ENCODE peak calls at places on chromosomes 12 and 14, in four cellular contexts. V, N, L and C are unnamed samples.

GRCh38 chr14:36070056-36071043 is 106.2 kb downstream of the PTCSC3 start:
- DNase-seq in L (peak; percentile 57), V (no peak), N (peak; percentile 40), C (peak; percentile 78)

GRCh38 chr14:94532462-94532861 is 23.2 kb upstream of the SERPINA12 start:
- DNase-seq in V (no peak), L (no peak), N (no peak), C (no peak)

GRCh38 chr12:43069768-43070221 is 480.2 kb upstream of the PRICKLE1 start:
- DNase-seq in V (no peak), L (no peak), N (peak; percentile 34), C (peak; percentile 55)

GRCh38 chr14:47040490-47040889 is 388.9 kb upstream of the RPL10L start:
- DNase-seq in V (no peak), N (no peak), L (no peak), C (peak; percentile 42)

GRCh38 chr12:1517007-1517406 is 77.4 kb downstream of the FBXL14 start:
- DNase-seq in V (no peak), L (peak; percentile 75), N (no peak), C (peak; percentile 49)

GRCh38 chr14:63996575-63997220 is 143.9 kb downstream of the SYNE2 start:
- DNase-seq in N (no peak), V (no peak), L (no peak), C (no peak)

GRCh38 chr14:64756712-64757111 is 52.5 kb downstream of the PLEKHG3 start:
- DNase-seq in L (no peak), V (peak; percentile 29), N (no peak), C (no peak)

GRCh38 chr14:104444159-104445030 is 135.2 kb upstream of the C14orf180 start:
- DNase-seq in N (no peak), L (no peak), V (no peak), C (no peak)

GRCh38 chr14:54487771-54488170 is 1.0 kb downstream of the GMFB start:
- DNase-seq in N (no peak), V (no peak), L (no peak), C (no peak)

GRCh38 chr14:49314756-49315155 is 271.4 kb downstream of the RPS29 start:
- DNase-seq in L (no peak), N (no peak), V (no peak), C (no peak)

GRCh38 chr14:61894452-61895077 is 132.3 kb downstream of the SNAPC1 start:
- DNase-seq in L (peak; percentile 80), N (peak; percentile 38), V (no peak), C (peak; percentile 79)

GRCh38 chr12:40212566-40212965 is 12.2 kb upstream of the LRRK2 start:
- DNase-seq in N (no peak), L (peak; percentile 54), V (no peak), C (no peak)

GRCh38 chr12:46908236-46908935 is 82.6 kb upstream of the SLC38A4 start:
- DNase-seq in L (no peak), N (no peak), V (no peak), C (no peak)

GRCh38 chr14:70359076-70359424 is 433 bp downstream of the COX16 start:
- DNase-seq in L (no peak), N (no peak), V (no peak), C (no peak)

GRCh38 chr12:103249614-103250013 is 246.2 kb downstream of the C12orf42 start:
- DNase-seq in N (no peak), L (no peak), V (no peak), C (no peak)

GRCh38 chr12:119686355-119686754 is 18.4 kb downstream of the PRKAB1 start:
- DNase-seq in V (no peak), N (no peak), L (no peak), C (no peak)

GRCh38 chr14:76007852-76008251 is 22.3 kb downstream of the IFT43 start:
- DNase-seq in V (no peak), L (no peak), N (no peak), C (no peak)

GRCh38 chr12:113392988-113393579 is 10.6 kb downstream of the SDS start:
- DNase-seq in N (no peak), V (no peak), L (no peak), C (peak; percentile 90)

GRCh38 chr12:123502163-123502562 is 31.4 kb downstream of the RILPL1 start:
- DNase-seq in N (no peak), L (no peak), V (no peak), C (no peak)

GRCh38 chr12:503111-503761 is 43.5 kb downstream of the B4GALNT3 start:
- DNase-seq in N (no peak), V (peak; percentile 85), L (no peak), C (no peak)

GRCh38 chr12:62686938-62687337 is 220.3 kb downstream of the MON2 start:
- DNase-seq in L (no peak), V (no peak), N (no peak), C (no peak)

GRCh38 chr14:94374749-94375148 is 13.7 kb downstream of the SERPINA1 start:
- DNase-seq in V (no peak), L (no peak), N (no peak), C (no peak)

GRCh38 chr14:89212386-89213235 is 204.4 kb downstream of the FOXN3 start:
- DNase-seq in V (no peak), L (no peak), N (no peak), C (peak; percentile 65)

GRCh38 chr12:78584695-78585094 is 279.9 kb upstream of the SYT1 start:
- DNase-seq in L (peak; percentile 43), N (no peak), V (no peak), C (peak; percentile 38)

GRCh38 chr12:90910958-90911357 is 44.0 kb downstream of the CCER1 start:
- DNase-seq in L (no peak), V (no peak), N (no peak), C (no peak)

GRCh38 chr12:78418919-78419318 is 445.7 kb upstream of the SYT1 start:
- DNase-seq in N (no peak), L (peak; percentile 90), V (no peak), C (no peak)

GRCh38 chr12:25979059-25979458 is 20.6 kb downstream of the RASSF8 start:
- DNase-seq in N (no peak), V (no peak), L (no peak), C (no peak)

GRCh38 chr14:103830511-103831270 is 16.7 kb downstream of the PPP1R13B start:
- DNase-seq in V (no peak), N (no peak), L (no peak), C (no peak)

GRCh38 chr14:70392676-70393075 is 24.2 kb downstream of the SYNJ2BP start:
- DNase-seq in L (no peak), V (no peak), N (no peak), C (no peak)

GRCh38 chr14:92511472-92512247 is 1.9 kb upstream of the RIN3 start:
- DNase-seq in L (no peak), N (no peak), V (no peak), C (no peak)

GRCh38 chr14:52738409-52738808 is 8.4 kb downstream of the STYX start:
- DNase-seq in V (no peak), L (no peak), N (no peak), C (no peak)

GRCh38 chr14:90397401-90398314 is 829 bp downstream of the CALM1 start:
- DNase-seq in V (peak; percentile 86), N (peak; percentile 86), L (peak; percentile 75), C (peak; percentile 79)

GRCh38 chr12:124359671-124360581 is 65.0 kb downstream of the RFLNA start:
- DNase-seq in L (no peak), N (peak; percentile 92), V (peak; percentile 83), C (peak; percentile 89)

GRCh38 chr12:52206309-52207040 is 14.7 kb upstream of the KRT80 start:
- DNase-seq in L (no peak), N (no peak), V (peak; percentile 25), C (peak; percentile 7)

GRCh38 chr12:77847665-77848431 is 17.2 kb downstream of the NAV3 start:
- DNase-seq in L (peak; percentile 85), N (no peak), V (no peak), C (no peak)

GRCh38 chr12:16063728-16064127 is 152.6 kb downstream of the DERA start:
- DNase-seq in N (no peak), V (no peak), L (no peak), C (no peak)

GRCh38 chr14:20494935-20495766 is 10.2 kb upstream of the RNASE10 start:
- DNase-seq in N (no peak), V (no peak), L (no peak), C (no peak)
- H3K4me1 ChIP-seq in N (no peaks in the 10 kb centered on the region), V (no peaks in the 10 kb centered on the region), L (no peaks in the 10 kb centered on the region), C (no peaks in the 10 kb centered on the region)

DNA sequence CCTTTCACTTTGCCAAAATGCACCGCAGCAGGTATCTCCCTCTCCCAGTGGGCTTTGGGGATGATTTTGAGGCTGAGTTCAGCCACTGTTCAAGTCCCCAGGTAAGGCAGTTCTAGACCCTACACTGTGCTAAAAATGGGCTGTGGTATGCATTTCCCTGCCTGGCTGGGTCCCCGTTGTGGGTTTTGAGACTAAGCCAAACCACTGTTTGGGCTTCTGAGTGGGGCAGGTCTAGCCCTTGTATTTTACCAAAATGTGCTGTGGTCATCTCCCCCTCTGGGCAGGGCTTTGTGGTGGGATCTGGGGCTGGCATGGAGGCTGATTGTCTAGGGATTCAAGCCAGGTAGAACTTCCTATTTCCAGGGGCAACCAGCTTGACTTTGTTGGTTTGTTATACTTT is 13.6 kb upstream of the OR4Q3 start:
- DNase-seq in N (no peak), V (no peak), L (no peak), C (no peak)
- H3K9me3 ChIP-seq in N (no peaks in the 10 kb centered on the region), V (peaks cover 76% of the 10 kb centered on the region), L (peaks cover 27% of the 10 kb centered on the region), C (no peaks in the 10 kb centered on the region)

GRCh38 chr12:53220857-53221202 is 11.2 kb downstream of the RARG start:
- DNase-seq in V (peak; percentile 95), N (peak; percentile 91), L (peak; percentile 90), C (peak; percentile 92)
- H3K4me1 ChIP-seq in V (peaks cover 66% of the 10 kb centered on the region), N (peaks cover 37% of the 10 kb centered on the region), L (peaks cover 72% of the 10 kb centered on the region), C (peaks cover 15% of the 10 kb centered on the region)

DNA sequence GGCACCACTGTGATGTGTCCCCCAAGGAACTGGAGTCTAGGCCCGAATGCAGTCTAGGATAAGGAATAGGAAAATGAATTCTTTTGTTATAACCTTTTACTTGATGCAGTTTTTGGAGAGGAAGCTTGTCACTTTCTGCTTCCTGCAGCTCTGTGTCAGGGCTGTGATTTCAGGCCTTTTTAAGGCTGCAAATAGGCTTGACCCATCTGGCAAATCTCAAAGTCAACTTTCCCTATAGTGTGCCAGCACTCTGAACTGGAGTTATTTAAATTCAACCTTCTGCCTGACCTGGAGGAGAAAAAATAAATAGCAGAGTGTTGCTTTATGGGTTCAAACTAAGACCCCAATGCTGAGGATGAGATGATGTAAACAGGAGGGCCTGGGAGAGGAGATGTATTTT is 51.8 kb upstream of the CEP83 start:
- DNase-seq in V (no peak), N (no peak), L (no peak), C (no peak)
- H3K9me3 ChIP-seq in V (no peaks in the 10 kb centered on the region), N (no peaks in the 10 kb centered on the region), L (no peaks in the 10 kb centered on the region), C (no peaks in the 10 kb centered on the region)

GRCh38 chr12:109111775-109112491 is 4.5 kb upstream of the ACACB start:
- DNase-seq in L (peak; percentile 53), N (peak; percentile 74), V (peak; percentile 61), C (peak; percentile 59)
- H3K4me1 ChIP-seq in L (peaks cover 7% of the 10 kb centered on the region), N (peaks cover 45% of the 10 kb centered on the region), V (peaks cover 35% of the 10 kb centered on the region), C (peaks cover 10% of the 10 kb centered on the region)

GRCh38 chr12:132951649-132952048 is 4.5 kb downstream of the ZNF605 start:
- DNase-seq in L (no peak), V (no peak), N (no peak), C (no peak)
- H3K9me3 ChIP-seq in L (peaks cover 34% of the 10 kb centered on the region), V (peaks cover 74% of the 10 kb centered on the region), N (no peaks in the 10 kb centered on the region), C (peaks cover 8% of the 10 kb centered on the region)

GRCh38 chr12:64681200-64682052 is 71.1 kb downstream of the RASSF3 start:
- DNase-seq in L (no peak), V (no peak), N (no peak), C (no peak)
- H3K4me1 ChIP-seq in L (peaks cover 28% of the 10 kb centered on the region), V (peaks cover 34% of the 10 kb centered on the region), N (peaks cover 26% of the 10 kb centered on the region), C (peaks cover 14% of the 10 kb centered on the region)

GRCh38 chr14:43014338-43014737 is 1407.7 kb downstream of the LRFN5 start:
- DNase-seq in L (no peak), N (no peak), V (no peak), C (no peak)

GRCh38 chr14:43012817-43013216 is 1406.1 kb downstream of the LRFN5 start:
- DNase-seq in L (no peak), V (no peak), N (no peak), C (no peak)
- H3K9me3 ChIP-seq in L (peaks cover 4% of the 10 kb centered on the region), V (peaks cover 6% of the 10 kb centered on the region), N (no peaks in the 10 kb centered on the region), C (peaks cover 4% of the 10 kb centered on the region)